ENCODE peak calls at places on chromosomes 1 and 21, in seven cellular contexts. One of them, this sample, is unnamed.

GRCh38 chr1:158180741-158181576 is at the start of gene CD1D:
- DNase-seq in HS-27A: no peak
- DNase-seq in hippocampal formation: no peak
- DNase-seq in GM06990: peak; percentile 57
- DNase-seq in foreskin fibroblast: no peak
- DNase-seq in fibroblast of the conjunctiva: no peak
- DNase-seq in COLO829: no peak
- DNase-seq in this sample: no peak

GRCh38 chr1:3423245-3423829 is 31.1 kb upstream of the ARHGEF16 start:
- DNase-seq in HS-27A: no peak
- DNase-seq in hippocampal formation: no peak
- DNase-seq in GM06990: no peak
- DNase-seq in foreskin fibroblast: no peak
- DNase-seq in fibroblast of the conjunctiva: no peak
- DNase-seq in COLO829: no peak
- DNase-seq in this sample: no peak

GRCh38 chr1:109060707-109061106 is 15.1 kb downstream of the TAF13 start:
- DNase-seq in HS-27A: no peak
- DNase-seq in hippocampal formation: no peak
- DNase-seq in GM06990: no peak
- DNase-seq in foreskin fibroblast: no peak
- DNase-seq in fibroblast of the conjunctiva: no peak
- DNase-seq in COLO829: no peak
- DNase-seq in this sample: no peak

GRCh38 chr1:177854951-177855350 is 114.9 kb downstream of the SEC16B start:
- DNase-seq in HS-27A: no peak
- DNase-seq in hippocampal formation: no peak
- DNase-seq in GM06990: no peak
- DNase-seq in foreskin fibroblast: no peak
- DNase-seq in fibroblast of the conjunctiva: no peak
- DNase-seq in COLO829: no peak
- DNase-seq in this sample: no peak

GRCh38 chr1:219917851-219918466 is 10.4 kb downstream of the SLC30A10 start:
- DNase-seq in HS-27A: no peak
- DNase-seq in hippocampal formation: no peak
- DNase-seq in GM06990: no peak
- DNase-seq in foreskin fibroblast: no peak
- DNase-seq in fibroblast of the conjunctiva: no peak
- DNase-seq in COLO829: no peak
- DNase-seq in this sample: no peak

GRCh38 chr21:14739590-14739989 is 193.5 kb upstream of the SAMSN1 start:
- DNase-seq in HS-27A: no peak
- DNase-seq in hippocampal formation: no peak
- DNase-seq in GM06990: no peak
- DNase-seq in foreskin fibroblast: no peak
- DNase-seq in fibroblast of the conjunctiva: no peak
- DNase-seq in COLO829: no peak
- DNase-seq in this sample: no peak

GRCh38 chr1:53503433-53503925 is 44.3 kb downstream of the DMRTB1 start:
- DNase-seq in HS-27A: no peak
- DNase-seq in hippocampal formation: no peak
- DNase-seq in GM06990: no peak
- DNase-seq in foreskin fibroblast: no peak
- DNase-seq in fibroblast of the conjunctiva: no peak
- DNase-seq in COLO829: no peak
- DNase-seq in this sample: no peak

GRCh38 chr1:172451002-172451443 is 7.2 kb upstream of the PIGC start:
- DNase-seq in HS-27A: no peak
- DNase-seq in hippocampal formation: no peak
- DNase-seq in GM06990: no peak
- DNase-seq in foreskin fibroblast: no peak
- DNase-seq in fibroblast of the conjunctiva: no peak
- DNase-seq in COLO829: peak; percentile 61
- DNase-seq in this sample: peak; percentile 34

GRCh38 chr1:19582318-19582717 is 61.8 kb upstream of the NBL1 start:
- DNase-seq in HS-27A: no peak
- DNase-seq in hippocampal formation: no peak
- DNase-seq in GM06990: peak; percentile 59
- DNase-seq in foreskin fibroblast: no peak
- DNase-seq in fibroblast of the conjunctiva: no peak
- DNase-seq in COLO829: peak; percentile 38
- DNase-seq in this sample: no peak

GRCh38 chr1:12406218-12407021 is 176.6 kb downstream of the VPS13D start:
- DNase-seq in HS-27A: no peak
- DNase-seq in hippocampal formation: peak; percentile 54
- DNase-seq in GM06990: no peak
- DNase-seq in foreskin fibroblast: no peak
- DNase-seq in fibroblast of the conjunctiva: peak; percentile 34
- DNase-seq in COLO829: peak; percentile 54
- DNase-seq in this sample: peak; percentile 39

GRCh38 chr1:221336141-221336540 is 405.7 kb downstream of the DUSP10 start:
- DNase-seq in HS-27A: no peak
- DNase-seq in hippocampal formation: no peak
- DNase-seq in GM06990: no peak
- DNase-seq in foreskin fibroblast: peak; percentile 22
- DNase-seq in fibroblast of the conjunctiva: no peak
- DNase-seq in COLO829: no peak
- DNase-seq in this sample: no peak

GRCh38 chr21:14566889-14567288 is 20.8 kb upstream of the SAMSN1 start:
- DNase-seq in HS-27A: no peak
- DNase-seq in hippocampal formation: no peak
- DNase-seq in GM06990: no peak
- DNase-seq in foreskin fibroblast: no peak
- DNase-seq in fibroblast of the conjunctiva: no peak
- DNase-seq in COLO829: no peak
- DNase-seq in this sample: no peak

GRCh38 chr21:25831300-25831699 is 96.5 kb downstream of the GABPA start:
- DNase-seq in HS-27A: no peak
- DNase-seq in hippocampal formation: no peak
- DNase-seq in GM06990: no peak
- DNase-seq in foreskin fibroblast: no peak
- DNase-seq in fibroblast of the conjunctiva: no peak
- DNase-seq in COLO829: no peak
- DNase-seq in this sample: no peak

GRCh38 chr1:19029191-19030085 is 73.0 kb upstream of the IFFO2 start:
- DNase-seq in HS-27A: no peak
- DNase-seq in hippocampal formation: no peak
- DNase-seq in GM06990: no peak
- DNase-seq in foreskin fibroblast: no peak
- DNase-seq in fibroblast of the conjunctiva: no peak
- DNase-seq in COLO829: no peak
- DNase-seq in this sample: no peak

GRCh38 chr21:32135401-32136363 is 143.2 kb downstream of the MIS18A start:
- DNase-seq in HS-27A: no peak
- DNase-seq in hippocampal formation: peak; percentile 36
- DNase-seq in GM06990: peak; percentile 56
- DNase-seq in foreskin fibroblast: no peak
- DNase-seq in fibroblast of the conjunctiva: peak; percentile 40
- DNase-seq in COLO829: no peak
- DNase-seq in this sample: no peak

GRCh38 chr1:51168266-51168845 is 66.3 kb downstream of the C1orf185 start:
- DNase-seq in HS-27A: no peak
- DNase-seq in hippocampal formation: no peak
- DNase-seq in GM06990: peak; percentile 9
- DNase-seq in foreskin fibroblast: peak; percentile 12
- DNase-seq in fibroblast of the conjunctiva: no peak
- DNase-seq in COLO829: no peak
- DNase-seq in this sample: no peak

GRCh38 chr21:18298228-18298627 is 53.6 kb downstream of the CHODL start:
- DNase-seq in HS-27A: no peak
- DNase-seq in hippocampal formation: no peak
- DNase-seq in GM06990: no peak
- DNase-seq in foreskin fibroblast: no peak
- DNase-seq in fibroblast of the conjunctiva: no peak
- DNase-seq in COLO829: no peak
- DNase-seq in this sample: no peak

GRCh38 chr1:38239258-38239657 is 192.7 kb upstream of the POU3F1 start:
- DNase-seq in HS-27A: no peak
- DNase-seq in hippocampal formation: no peak
- DNase-seq in GM06990: no peak
- DNase-seq in foreskin fibroblast: no peak
- DNase-seq in fibroblast of the conjunctiva: no peak
- DNase-seq in COLO829: no peak
- DNase-seq in this sample: no peak

GRCh38 chr21:25607151-25607811 is at the start of gene MRPL39:
- DNase-seq in HS-27A: peak; percentile 70
- DNase-seq in hippocampal formation: peak; percentile 72
- DNase-seq in GM06990: peak; percentile 92
- DNase-seq in foreskin fibroblast: peak; percentile 86
- DNase-seq in fibroblast of the conjunctiva: peak; percentile 76
- DNase-seq in COLO829: peak; percentile 89
- DNase-seq in this sample: peak; percentile 84

GRCh38 chr1:48743480-48743879 is 33.2 kb downstream of the BEND5 start:
- DNase-seq in HS-27A: no peak
- DNase-seq in hippocampal formation: no peak
- DNase-seq in GM06990: no peak
- DNase-seq in foreskin fibroblast: no peak
- DNase-seq in fibroblast of the conjunctiva: no peak
- DNase-seq in COLO829: no peak
- DNase-seq in this sample: no peak